ENCODE peak calls at places on chromosomes 4 and X, in seven cellular contexts. I, A, W, Q, E, N and Z are unnamed samples.
A peak's percentile ranks its signal among the peaks of the same experiment; 100 is the strongest.

GRCh38 chr4:183153190-183153916 is 54.3 kb downstream of the WWC2 start:
- DNase-seq in Q (no peak), I (no peak), E (no peak), W (peak; percentile 91), A (no peak), N (no peak), Z (no peak)

GRCh38 chrX:148024425-148025148 is 43.5 kb downstream of the FMR1NB start:
- DNase-seq in I (no peak), N (no peak), E (no peak), Q (no peak), A (no peak), W (no peak), Z (no peak)

GRCh38 chrX:34656842-34657780 is at the start of gene TMEM47:
- DNase-seq in N (peak; percentile 68), Q (peak; percentile 97), E (peak; percentile 80), A (peak; percentile 83), I (peak; percentile 70), W (peak; percentile 87), Z (peak; percentile 14)

GRCh38 chr4:20253799-20254409 is 2.2 kb downstream of the SLIT2 start:
- DNase-seq in N (no peak), E (peak; percentile 21), W (peak; percentile 42), Q (peak; percentile 35), A (peak; percentile 23), I (peak; percentile 30), Z (no peak)

GRCh38 chr4:60590116-60590515 is 610.0 kb upstream of the ADGRL3 start:
- DNase-seq in N (no peak), E (no peak), I (no peak), W (no peak), A (no peak), Q (no peak), Z (no peak)

GRCh38 chr4:120731561-120731960 is 191.0 kb downstream of the PRDM5 start:
- DNase-seq in I (peak; percentile 18), Q (no peak), N (no peak), E (no peak), A (peak; percentile 5), W (peak; percentile 86), Z (peak; percentile 16)

GRCh38 chrX:68731254-68731653 is 83.8 kb downstream of the STARD8 start:
- DNase-seq in A (no peak), E (no peak), Q (no peak), N (no peak), I (no peak), W (peak; percentile 17), Z (no peak)

GRCh38 chrX:107826286-107827136 is 845 bp downstream of the MID2 start:
- DNase-seq in E (peak; percentile 36), A (peak; percentile 77), I (peak; percentile 42), N (no peak), Q (peak; percentile 38), W (peak; percentile 60), Z (no peak)

GRCh38 chr4:184801781-184802180 is 24.0 kb downstream of the ACSL1 start:
- DNase-seq in Q (no peak), I (peak; percentile 42), E (no peak), W (peak; percentile 28), N (no peak), A (no peak), Z (no peak)

GRCh38 chrX:125295337-125295736 is 24.3 kb upstream of the TEX13C start:
- DNase-seq in N (no peak), W (no peak), Q (no peak), A (peak; percentile 56), E (no peak), I (peak; percentile 32), Z (no peak)

GRCh38 chr4:17578482-17578891 is 1.5 kb downstream of the LAP3 start:
- DNase-seq in E (no peak), W (no peak), I (peak; percentile 7), Q (no peak), N (no peak), A (peak; percentile 61), Z (no peak)

GRCh38 chrX:100731441-100732281 is at the start of gene SYTL4:
- DNase-seq in E (no peak), N (no peak), A (no peak), I (no peak), Q (peak; percentile 48), W (peak; percentile 33), Z (no peak)

DNA sequence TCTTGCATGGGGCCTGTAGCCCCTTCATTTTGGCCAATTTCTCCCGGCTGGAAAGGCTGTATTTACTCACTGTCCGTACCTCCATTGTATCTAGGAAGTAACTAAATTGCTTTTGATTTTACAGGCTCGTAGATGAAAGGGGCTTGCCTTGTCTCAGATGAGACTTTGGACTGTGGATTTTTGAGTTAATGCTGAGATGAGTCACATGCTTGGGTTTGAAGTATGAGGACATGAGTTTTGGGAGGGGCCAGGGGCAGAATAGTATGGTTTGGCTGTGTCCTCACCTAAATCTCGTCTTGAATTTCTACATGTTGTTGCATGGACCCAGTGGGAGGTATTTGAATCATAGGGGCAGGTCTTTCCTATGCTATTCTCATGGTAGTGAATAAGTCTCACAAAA is 407.6 kb upstream of the NDST3 start:
- DNase-seq in I (no peak), A (no peak), W (no peak), Q (no peak), E (no peak), N (no peak), Z (no peak)
- H2BK5ac ChIP-seq in I (no peak overlapping the region), A (no peak overlapping the region), W (no peak overlapping the region), Q (no peak overlapping the region), E (no peak overlapping the region), N (no peak overlapping the region), Z (no peak overlapping the region)

GRCh38 chr4:92172203-92172602 is 131.6 kb upstream of the GRID2 start:
- DNase-seq in I (no peak), W (no peak), Q (no peak), E (no peak), N (no peak), A (no peak), Z (no peak)
- H2BK5ac ChIP-seq in I (no peak overlapping the region), W (no peak overlapping the region), Q (no peak overlapping the region), E (no peak overlapping the region), N (no peak overlapping the region), A (no peak overlapping the region), Z (no peak overlapping the region)

DNA sequence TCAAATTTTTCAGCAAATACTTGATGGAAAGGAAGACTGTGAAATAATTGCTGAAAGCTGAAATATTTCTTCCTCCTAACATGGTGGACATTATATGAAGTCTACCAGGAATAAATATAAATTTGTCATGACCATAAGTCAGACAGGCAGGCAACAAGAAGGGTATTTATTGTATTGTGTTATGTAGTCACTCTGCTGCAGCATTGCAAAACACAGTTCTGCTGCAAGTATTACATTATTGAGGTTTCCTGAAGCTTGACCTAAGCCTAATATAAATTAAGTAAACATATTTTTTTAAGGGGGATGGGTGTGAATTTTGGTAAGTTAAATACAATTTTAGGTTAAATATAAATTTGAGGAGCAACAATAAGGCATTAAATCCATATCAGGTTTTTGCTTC is 60.2 kb upstream of the MAOA start:
- DNase-seq in I (no peak), E (no peak), Q (no peak), W (no peak), N (no peak), A (no peak), Z (no peak)
- H2BK5ac ChIP-seq in I (no peak overlapping the region), E (no peak overlapping the region), Q (no peak overlapping the region), W (no peak overlapping the region), N (no peak overlapping the region), A (no peak overlapping the region), Z (no peak overlapping the region)

DNA sequence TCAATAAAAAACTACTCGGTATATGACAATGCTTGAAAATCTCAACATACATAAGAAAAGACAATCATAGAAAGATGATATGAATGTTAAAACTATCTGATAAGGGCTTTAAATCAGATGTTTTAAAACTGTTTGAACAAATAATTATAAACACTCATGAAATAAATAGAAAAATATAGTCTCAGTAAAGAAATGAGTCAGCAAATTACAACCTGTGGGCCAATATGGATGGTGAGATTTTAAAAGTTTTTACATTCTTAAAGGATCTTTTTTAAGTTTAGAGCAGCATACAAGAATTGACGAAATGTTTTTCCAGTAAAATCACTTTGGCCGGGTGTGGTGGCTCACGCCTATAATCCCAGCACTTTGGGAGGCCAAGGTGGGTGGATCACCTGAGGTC is 83.1 kb downstream of the TEX11 start:
- DNase-seq in E (no peak), N (no peak), W (no peak), I (no peak), A (no peak), Q (no peak), Z (no peak)
- H2BK5ac ChIP-seq in E (no peak overlapping the region), N (no peak overlapping the region), W (no peak overlapping the region), I (no peak overlapping the region), A (no peak overlapping the region), Q (no peak overlapping the region), Z (no peak overlapping the region)

GRCh38 chr4:37892641-37893040 is 1.8 kb downstream of the TBC1D1 start:
- DNase-seq in E (no peak), A (no peak), W (no peak), N (no peak), Q (no peak), I (no peak), Z (no peak)
- H2BK5ac ChIP-seq in E (no peak overlapping the region), A (no peak overlapping the region), W (no peak overlapping the region), N (no peak overlapping the region), Q (no peak overlapping the region), I (no peak overlapping the region), Z (no peak overlapping the region)

GRCh38 chrX:24027086-24027485 is at the start of gene KLHL15:
- DNase-seq in Q (no peak), N (no peak), I (no peak), A (no peak), E (no peak), W (no peak), Z (no peak)

GRCh38 chrX:24025741-24026402 is 1.1 kb downstream of the KLHL15 start:
- DNase-seq in Q (peak; percentile 70), W (peak; percentile 70), I (peak; percentile 81), A (peak; percentile 76), E (no peak), N (no peak), Z (no peak)

GRCh38 chrX:24024819-24025740 is 1.9 kb downstream of the KLHL15 start:
- DNase-seq in A (peak; percentile 91), Q (peak; percentile 87), N (peak; percentile 27), W (peak; percentile 88), E (peak; percentile 66), I (peak; percentile 89), Z (peak; percentile 79)

GRCh38 chrX:24027985-24028384 is 999 bp upstream of the KLHL15 start:
- DNase-seq in N (no peak), E (no peak), I (no peak), W (peak; percentile 21), Q (peak; percentile 46), A (no peak), Z (no peak)

GRCh38 chrX:24026403-24026801 is 584 bp downstream of the KLHL15 start:
- DNase-seq in N (no peak), A (peak; percentile 25), I (no peak), W (peak; percentile 22), Q (no peak), E (no peak), Z (no peak)
- H2BK5ac ChIP-seq in N (no peak overlapping the region), A (no peak overlapping the region), I (peak overlapping the region; percentile 94), W (no peak overlapping the region), Q (no peak overlapping the region), E (no peak overlapping the region), Z (no peak overlapping the region)

GRCh38 chr4:126647756-126648396 is 984.9 kb upstream of the INTU start:
- DNase-seq in Q (no peak), A (no peak), N (no peak), E (no peak), I (peak; percentile 13), W (no peak), Z (no peak)

DNA sequence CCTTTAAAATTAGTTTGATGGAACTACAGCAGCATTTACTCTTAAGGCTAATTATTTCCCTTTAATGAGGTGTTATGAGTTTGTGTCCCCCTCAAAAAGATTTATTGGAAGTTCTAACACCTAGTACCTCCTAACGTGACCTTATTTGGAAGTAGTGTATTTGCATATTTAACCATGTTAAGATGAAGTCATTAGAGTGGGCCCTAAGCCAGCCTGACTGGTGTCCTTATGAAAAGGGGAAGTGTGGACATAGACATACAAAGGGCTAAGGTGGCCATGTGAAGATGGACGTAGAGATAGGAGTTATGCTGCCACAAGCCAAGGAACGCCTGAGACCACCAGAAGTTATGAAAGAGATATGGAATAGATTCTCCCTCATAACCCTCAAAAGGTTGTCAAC is 985.4 kb upstream of the INTU start:
- DNase-seq in W (no peak), I (no peak), N (no peak), E (no peak), A (no peak), Q (no peak), Z (no peak)
- H2BK5ac ChIP-seq in W (no peak overlapping the region), I (no peak overlapping the region), N (no peak overlapping the region), E (no peak overlapping the region), A (no peak overlapping the region), Q (no peak overlapping the region), Z (no peak overlapping the region)